ENCODE peak calls at places on chromosomes 13 and 19, in four cellular contexts. M, E, A and O are unnamed samples.

GRCh38 chr13:108302279-108302678 is 32.8 kb downstream of the TNFSF13B start:
- DNase-seq in M (no peak), E (no peak), A (no peak), O (no peak)

GRCh38 chr13:21371011-21371410 is 88.1 kb downstream of the ZDHHC20 start:
- DNase-seq in M (no peak), E (no peak), A (no peak), O (no peak)

GRCh38 chr19:34241513-34242337 is 12.6 kb upstream of the GARRE1 start:
- DNase-seq in M (peak), E (peak), A (no peak), O (no peak)

GRCh38 chr19:5671600-5671999 is 8.7 kb downstream of the MICOS13 start:
- DNase-seq in M (no peak), E (no peak), A (no peak), O (no peak)

GRCh38 chr13:29498426-29499040 is 97.0 kb downstream of the SLC7A1 start:
- DNase-seq in M (no peak), E (no peak), A (no peak), O (no peak)

GRCh38 chr13:73254827-73255226 is 196.0 kb downstream of the KLF5 start:
- DNase-seq in M (no peak), E (no peak), A (no peak), O (no peak)

GRCh38 chr13:102724923-102725322 is 30.1 kb upstream of the METTL21C start:
- DNase-seq in M (no peak), E (peak), A (no peak), O (no peak)

GRCh38 chr13:43979492-43979891 is 99.8 kb downstream of the LACC1 start:
- DNase-seq in M (no peak), E (no peak), A (no peak), O (no peak)

GRCh38 chr19:31340059-31341025 is 8.9 kb downstream of the TSHZ3 start:
- DNase-seq in M (no peak), E (no peak), A (no peak), O (no peak)

GRCh38 chr19:57934820-57935665 is at the start of gene ZNF418:
- DNase-seq in M (peak), E (no peak), A (no peak), O (peak)

GRCh38 chr19:35209646-35210045 is 18.9 kb downstream of the FAM187B start:
- DNase-seq in M (no peak), E (no peak), A (no peak), O (no peak)

GRCh38 chr13:42266464-42266863 is 5.5 kb upstream of the AKAP11 start:
- DNase-seq in M (no peak), E (no peak), A (no peak), O (no peak)

GRCh38 chr13:25200783-25201182 is 28.7 kb upstream of the AMER2 start:
- DNase-seq in M (no peak), E (no peak), A (no peak), O (no peak)

GRCh38 chr13:50326746-50327145 is 311.5 kb downstream of the KCNRG start:
- DNase-seq in M (no peak), E (no peak), A (no peak), O (no peak)

GRCh38 chr13:48656621-48657020 is 2.9 kb downstream of the CYSLTR2 start:
- DNase-seq in M (no peak), E (no peak), A (no peak), O (no peak)

GRCh38 chr13:50726164-50726563 is 117.3 kb downstream of the DLEU7 start:
- DNase-seq in M (no peak), E (no peak), A (no peak), O (no peak)

GRCh38 chr13:112928958-112929777 is 39.8 kb upstream of the MCF2L start:
- DNase-seq in M (no peak), E (no peak), A (no peak), O (no peak)

GRCh38 chr13:34867590-34867989 is 74.5 kb upstream of the NBEA start:
- DNase-seq in M (no peak), E (no peak), A (no peak), O (no peak)

GRCh38 chr19:7751157-7751783 is 3.9 kb upstream of the CD209 start:
- DNase-seq in M (no peak), E (no peak), A (no peak), O (no peak)

GRCh38 chr13:36357692-36358091 is 11.5 kb upstream of the SPART start:
- DNase-seq in M (no peak), E (no peak), A (no peak), O (no peak)

GRCh38 chr19:5358173-5358800 is 17.7 kb upstream of the PTPRS start:
- DNase-seq in M (no peak), E (peak), A (peak), O (no peak)

GRCh38 chr13:48068952-48069351 is 26.0 kb downstream of the MED4 start:
- DNase-seq in M (no peak), E (no peak), A (no peak), O (no peak)

GRCh38 chr19:55486971-55487883 is 1.0 kb upstream of the SSC5D start:
- DNase-seq in M (no peak), E (peak), A (no peak), O (no peak)

GRCh38 chr13:99357920-99358319 is 50.7 kb upstream of the GPR183 start:
- DNase-seq in M (no peak), E (no peak), A (no peak), O (no peak)

GRCh38 chr19:42311612-42312160 is 1.4 kb upstream of the TMEM145 start:
- DNase-seq in M (no peak), E (peak), A (no peak), O (no peak)

GRCh38 chr13:45879666-45880065 is 28.1 kb upstream of the SIAH3 start:
- DNase-seq in M (no peak), E (peak), A (peak), O (no peak)

GRCh38 chr13:88622362-88622973 is 951.3 kb downstream of the SLITRK5 start:
- DNase-seq in M (no peak), E (no peak), A (no peak), O (no peak)

GRCh38 chr13:28171266-28171665 is 32.9 kb downstream of the PAN3 start:
- DNase-seq in M (no peak), E (no peak), A (no peak), O (no peak)

GRCh38 chr19:35528218-35529038 is at the start of gene SBSN:
- DNase-seq in M (no peak), E (no peak), A (no peak), O (no peak)

GRCh38 chr19:41588497-41589209 is 12.7 kb downstream of the CEACAM21 start:
- DNase-seq in M (no peak), E (peak), A (no peak), O (no peak)

GRCh38 chr13:46278474-46278873 is 66.7 kb downstream of the LRRC63 start:
- DNase-seq in M (peak), E (peak), A (no peak), O (peak)

GRCh38 chr19:8445488-8446001 is 770 bp downstream of the HNRNPM start:
- DNase-seq in M (no peak), E (peak), A (no peak), O (no peak)

GRCh38 chr19:40365613-40366401 is 17.3 kb downstream of the PLD3 start:
- DNase-seq in M (peak), E (peak), A (no peak), O (peak)

GRCh38 chr19:49666120-49666444 is 349 bp downstream of the BCL2L12 start:
- DNase-seq in M (no peak), E (no peak), A (no peak), O (no peak)

GRCh38 chr13:33678906-33679657 is 138.9 kb upstream of the RFC3 start:
- DNase-seq in M (no peak), E (peak), A (no peak), O (no peak)

GRCh38 chr13:20332361-20333096 is 100.4 kb upstream of the GJB6 start:
- DNase-seq in M (no peak), E (no peak), A (no peak), O (peak)

DNA sequence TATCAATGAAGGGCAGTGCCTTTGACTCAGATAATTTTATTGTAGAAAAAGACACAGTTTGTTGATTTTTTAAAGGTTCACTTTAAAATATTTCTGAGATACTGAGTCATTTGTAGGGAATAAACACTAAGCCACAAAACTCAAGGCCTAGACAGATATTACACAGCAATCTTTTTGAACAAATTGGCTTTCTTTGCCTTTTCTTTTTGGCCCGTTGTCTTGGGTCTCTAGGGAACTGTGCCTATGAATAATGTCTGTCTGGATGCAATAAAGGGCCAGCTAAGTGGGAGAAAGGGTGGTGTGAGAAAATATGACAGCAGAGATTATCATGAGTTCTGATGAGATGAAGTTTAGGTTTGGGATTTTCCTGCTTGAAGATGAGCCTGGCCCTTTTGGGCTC is 1086.5 kb downstream of the UQCRFS1 start:
- DNase-seq in M (no peak), E (no peak), A (no peak), O (no peak)
- TF ChIP-seq ZNF274 in M (no peak), E (no peak), A (no peak), O (no peak)

GRCh38 chr19:38420935-38421334 is 5.1 kb downstream of the RASGRP4 start:
- DNase-seq in M (no peak), E (no peak), A (no peak), O (no peak)

GRCh38 chr19:38417146-38417543 is 8.9 kb downstream of the RASGRP4 start:
- DNase-seq in M (no peak), E (no peak), A (no peak), O (no peak)

GRCh38 chr19:38421856-38422255 is 4.2 kb downstream of the RASGRP4 start:
- DNase-seq in M (no peak), E (no peak), A (no peak), O (no peak)

GRCh38 chr19:38413416-38413815 is 10.5 kb downstream of the FAM98C start:
- DNase-seq in M (no peak), E (no peak), A (no peak), O (no peak)

DNA sequence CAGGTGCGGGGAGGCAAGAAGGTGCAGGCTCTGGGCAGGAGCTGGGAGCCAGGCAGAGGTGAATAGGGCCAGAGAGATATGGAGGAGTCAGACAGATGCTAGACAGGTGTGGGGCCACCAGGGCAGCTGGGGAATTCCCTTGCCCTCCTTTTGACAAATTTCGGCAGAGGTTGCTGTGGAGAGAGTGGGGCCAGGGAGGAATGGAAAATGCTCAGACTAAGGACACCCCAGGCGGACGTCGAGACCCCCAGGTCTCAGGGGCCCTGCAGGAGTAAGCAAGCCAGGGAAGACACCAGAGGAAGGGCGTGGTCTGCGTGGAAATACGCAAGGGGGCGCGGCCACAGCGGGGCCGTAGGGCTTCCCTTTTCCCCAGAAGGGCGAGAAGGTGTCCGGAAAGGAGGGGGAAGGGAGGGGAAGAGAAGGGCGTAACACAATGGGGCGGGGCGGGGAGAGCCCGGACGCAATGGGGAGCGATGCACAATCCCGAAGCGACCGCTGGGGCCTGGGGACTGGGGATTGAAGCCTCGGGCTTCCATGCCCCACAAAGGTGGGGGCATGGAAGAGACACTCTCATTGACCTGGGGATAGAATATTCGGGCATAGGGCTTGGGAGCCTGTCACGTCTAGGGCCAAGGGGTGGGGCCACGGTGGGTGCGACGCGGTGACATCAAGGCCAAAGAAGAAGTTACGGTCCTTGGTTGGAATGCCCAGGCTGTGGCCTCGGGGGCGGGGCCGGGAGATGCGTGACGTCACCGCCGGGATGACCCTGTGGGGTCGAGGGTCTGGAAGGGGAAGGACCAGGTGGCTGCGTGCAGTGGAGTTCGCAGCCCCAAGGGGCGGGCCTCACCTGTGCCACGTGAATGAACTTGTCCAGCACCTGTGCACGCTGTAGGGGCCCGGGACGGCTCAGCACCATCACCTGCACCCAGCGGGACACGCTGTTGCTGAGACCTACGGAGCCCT is 8.2 kb downstream of the RASGRP4 start:
- DNase-seq in M (no peak), E (peak), A (peak), O (no peak)
- TF ChIP-seq ZNF274 in M (no peak), E (no peak), A (no peak), O (no peak)

GRCh38 chr13:111399776-111400505 is 79.5 kb downstream of the TEX29 start:
- DNase-seq in M (no peak), E (no peak), A (no peak), O (no peak)
- TF ChIP-seq ZNF274 in M (no peak), E (no peak), A (no peak), O (no peak)

DNA sequence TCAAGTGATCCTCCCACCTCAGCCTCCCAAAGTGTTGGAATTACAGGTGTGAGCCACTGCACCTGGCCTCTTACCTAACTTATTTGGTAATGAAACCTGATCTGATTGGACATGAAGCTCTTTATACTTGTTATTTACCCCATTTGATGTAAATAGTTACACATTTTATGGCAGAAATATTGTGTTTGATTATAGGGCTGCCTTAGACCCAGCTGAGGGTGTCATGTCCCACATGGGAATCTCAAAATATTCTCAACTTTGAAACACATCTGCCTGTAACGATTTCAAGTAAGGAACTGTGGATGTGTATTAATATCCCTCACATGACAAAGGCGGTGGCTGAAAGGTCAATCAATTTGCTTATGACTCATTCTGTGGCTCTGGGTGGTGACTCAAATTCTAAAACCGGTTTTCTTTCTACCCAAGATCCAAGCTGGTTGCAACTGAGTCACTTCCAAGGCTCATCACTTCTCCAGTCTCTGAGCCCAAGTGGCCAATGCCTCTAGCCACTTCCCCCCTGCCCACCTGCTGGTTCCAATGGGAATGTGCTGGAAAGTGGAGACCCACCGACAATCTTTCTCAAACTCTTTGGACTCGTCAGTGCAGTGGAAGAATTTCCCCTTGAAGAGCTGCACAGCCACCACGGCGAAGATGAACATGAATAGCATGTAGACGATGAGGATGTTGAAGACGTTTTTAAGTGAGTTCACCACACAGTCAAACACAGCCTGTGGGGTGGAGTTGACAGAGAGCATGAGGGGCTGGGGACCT is 110.9 kb downstream of the IER2 start:
- DNase-seq in M (no peak), E (peak), A (peak), O (no peak)
- TF ChIP-seq ZNF274 in M (no peak), E (no peak), A (no peak), O (no peak)